ENCODE peak calls at places on chromosomes 5 and 9, in four cellular contexts. I is stomach, O is esophagus squamous epithelium, Q is testis. T is an unnamed sample.

GRCh38 chr5:111252799-111253564 is 28.8 kb downstream of the CAMK4 start:
- DNase-seq in Q (no peak), O (no peak), I (no peak), T (no peak)

GRCh38 chr5:89117131-89117644 is 234.2 kb upstream of the MEF2C start:
- DNase-seq in I (no peak), Q (no peak), O (no peak), T (peak; percentile 10)

GRCh38 chr5:156655732-156656131 is 194.4 kb upstream of the PPP1R2B start:
- DNase-seq in Q (no peak), O (no peak), I (no peak), T (no peak)

GRCh38 chr9:91555132-91555531 is 131.5 kb upstream of the NFIL3 start:
- DNase-seq in O (no peak), I (no peak), Q (no peak), T (no peak)

GRCh38 chr9:27534131-27534530 is 4.5 kb upstream of the MOB3B start:
- DNase-seq in O (no peak), Q (no peak), I (no peak), T (no peak)

GRCh38 chr5:91443028-91443427 is 59.9 kb upstream of the ARRDC3 start:
- DNase-seq in O (no peak), Q (no peak), I (no peak), T (no peak)

GRCh38 chr9:128148509-128149000 is 698 bp upstream of the LCN2 start:
- DNase-seq in I (no peak), Q (no peak), O (no peak), T (no peak)

GRCh38 chr5:89816038-89816437 is 593.5 kb downstream of the CETN3 start:
- DNase-seq in I (no peak), O (no peak), Q (no peak), T (no peak)

GRCh38 chr5:119483155-119483554 is 30.9 kb downstream of the HSD17B4 start:
- DNase-seq in Q (no peak), I (no peak), O (no peak), T (no peak)

GRCh38 chr9:31606678-31607077 is 777.8 kb upstream of the ACO1 start:
- DNase-seq in Q (no peak), I (no peak), O (no peak), T (no peak)

GRCh38 chr5:1791176-1791575 is 8.5 kb downstream of the MRPL36 start:
- DNase-seq in I (no peak), O (no peak), Q (no peak), T (no peak)

GRCh38 chr5:1793966-1794895 is 5.4 kb downstream of the MRPL36 start:
- DNase-seq in O (no peak), I (no peak), Q (no peak), T (no peak)

GRCh38 chr5:1794896-1795290 is 4.7 kb downstream of the MRPL36 start:
- DNase-seq in Q (no peak), I (no peak), O (no peak), T (no peak)

GRCh38 chr5:1793301-1793740 is 6.3 kb downstream of the MRPL36 start:
- DNase-seq in I (no peak), Q (no peak), O (no peak), T (no peak)

DNA sequence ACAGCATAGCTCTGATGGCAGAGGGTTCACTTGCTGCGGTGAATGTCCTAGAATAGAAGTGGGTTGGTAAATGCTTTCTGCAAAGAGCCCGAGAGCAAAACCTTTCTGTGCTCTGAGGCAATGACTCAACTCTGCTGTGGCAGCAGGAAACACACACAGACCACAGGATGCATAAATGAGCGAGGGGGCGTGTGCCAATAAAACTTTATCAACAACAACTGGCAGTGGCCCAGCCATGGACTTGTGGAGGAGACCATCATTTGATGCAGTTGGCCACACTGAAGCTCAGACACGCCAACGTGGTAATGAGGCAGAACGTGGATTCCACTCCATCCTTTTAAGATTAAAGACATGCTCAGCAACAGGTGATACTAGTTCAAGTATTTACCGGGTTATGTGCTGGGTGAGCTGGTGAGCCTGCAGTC is 6.8 kb downstream of the MRPL36 start:
- DNase-seq in O (no peak), I (peak; percentile 38), Q (no peak), T (peak; percentile 7)
- TF ChIP-seq POLR2A in O (no peak), I (no peak), Q (no peak), T (no peak)

GRCh38 chr9:99185904-99186303 is 35.8 kb downstream of the ALG2 start:
- DNase-seq in Q (no peak), O (no peak), I (no peak), T (no peak)

GRCh38 chr9:99184073-99184426 is 37.7 kb downstream of the ALG2 start:
- DNase-seq in Q (no peak), I (no peak), O (no peak), T (no peak)

GRCh38 chr9:99183616-99184015 is 38.1 kb downstream of the ALG2 start:
- DNase-seq in Q (no peak), O (no peak), I (no peak), T (no peak)

GRCh38 chr9:99185328-99185632 is 36.5 kb downstream of the ALG2 start:
- DNase-seq in I (no peak), Q (no peak), O (no peak), T (no peak)

GRCh38 chr9:99184427-99185327 is 37.1 kb downstream of the ALG2 start:
- DNase-seq in O (peak; percentile 11), I (peak; percentile 92), Q (peak; percentile 95), T (peak; percentile 76)
- TF ChIP-seq POLR2A in O (no peak), I (no peak), Q (no peak), T (no peak)

GRCh38 chr5:82662340-82662739 is 384.2 kb upstream of the RPS23 start:
- DNase-seq in O (no peak), I (no peak), Q (no peak), T (no peak)

GRCh38 chr5:82661462-82661861 is 383.3 kb upstream of the RPS23 start:
- DNase-seq in Q (no peak), I (no peak), O (no peak), T (no peak)

GRCh38 chr5:82664711-82665110 is 386.6 kb upstream of the RPS23 start:
- DNase-seq in O (no peak), I (no peak), Q (no peak), T (peak; percentile 11)

GRCh38 chr5:82659114-82659513 is 381.0 kb upstream of the RPS23 start:
- DNase-seq in Q (no peak), I (no peak), O (no peak), T (no peak)

DNA sequence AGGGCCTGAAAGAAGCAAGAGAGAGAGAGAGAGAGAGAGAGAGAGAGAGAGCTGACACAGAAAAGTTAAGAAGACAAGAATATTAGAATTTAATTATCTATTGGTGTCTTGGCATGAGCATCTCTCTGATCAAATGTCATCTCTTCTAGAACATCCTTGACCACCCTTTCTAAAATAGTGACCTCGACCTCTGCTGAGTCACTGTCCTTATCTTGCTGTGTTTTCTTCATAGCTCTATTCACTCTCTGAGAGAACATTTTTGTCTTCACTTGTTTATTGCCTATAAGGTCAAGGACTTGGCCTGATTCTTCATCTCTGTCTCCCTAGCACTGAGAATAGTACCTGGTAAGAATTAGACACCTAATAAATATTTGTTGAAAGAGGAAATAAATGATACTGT is 383.8 kb upstream of the RPS23 start:
- DNase-seq in Q (no peak), O (no peak), I (no peak), T (no peak)
- TF ChIP-seq POLR2A in Q (no peak), O (no peak), I (no peak), T (no peak)

GRCh38 chr5:149488645-149489306 is 62.5 kb downstream of the CSNK1A1 start:
- DNase-seq in Q (no peak), I (no peak), O (no peak), T (no peak)
- TF ChIP-seq POLR2A in Q (no peak), I (no peak), O (no peak), T (no peak)